ENCODE peak calls at places on chromosomes 3 and 15, in ten cellular contexts. Z is spleen; J is CD4-positive, alpha-beta memory T cell; I is progenitor cell of endocrine pancreas; F is esophagus squamous epithelium; C is mesenchymal stem cell; N is cardiac fibroblast; G is endothelial cell; B is stimulated activated naive CD8-positive, alpha-beta T cell treated with anti-CD3 and anti-CD28 coated beads, Interleukin-15, Interleukin-2, amounts not matched to agents 100 U/mL and 50 U/mL, for 24 hours; P is CD8-positive, alpha-beta T cell. D is an unnamed sample.

GRCh38 chr15:34682673-34683072 is 72.1 kb downstream of the GJD2 start:
- DNase-seq in Z (no peak), G (no peak), B (no peak), P (no peak), N (peak; percentile 86), F (no peak), C (no peak), I (no peak), J (no peak), D (peak; percentile 19)

GRCh38 chr3:193712938-193713337 is 119.9 kb downstream of the OPA1 start:
- DNase-seq in G (no peak), F (no peak), J (no peak), N (no peak), B (no peak), I (no peak), P (no peak), C (no peak), Z (no peak), D (no peak)

GRCh38 chr15:41870689-41871081 is 23.2 kb downstream of the SPTBN5 start:
- DNase-seq in I (no peak), N (peak; percentile 75), P (peak; percentile 61), J (peak; percentile 69), Z (no peak), C (peak; percentile 41), F (no peak), G (no peak), B (peak; percentile 35), D (peak; percentile 72)

GRCh38 chr3:32290619-32291018 is 52.1 kb downstream of the CMTM8 start:
- DNase-seq in F (no peak), C (no peak), Z (no peak), B (no peak), I (no peak), P (no peak), G (no peak), J (no peak), N (no peak), D (no peak)

GRCh38 chr3:25037049-25037547 is 391.0 kb upstream of the RARB start:
- DNase-seq in N (peak; percentile 26), C (no peak), B (no peak), Z (no peak), I (no peak), F (no peak), J (no peak), G (no peak), P (no peak), D (no peak)

GRCh38 chr3:184082465-184082864 is 14.4 kb upstream of the HTR3E start:
- DNase-seq in F (no peak), N (no peak), Z (no peak), P (no peak), C (no peak), G (no peak), B (no peak), J (no peak), I (no peak), D (no peak)

GRCh38 chr3:131454501-131454900 is 48.3 kb downstream of the MRPL3 start:
- DNase-seq in J (no peak), B (no peak), G (no peak), N (peak; percentile 62), F (no peak), C (peak; percentile 30), Z (no peak), I (no peak), P (no peak), D (no peak)

GRCh38 chr15:66617137-66618090 is 51.6 kb upstream of the LCTL start:
- DNase-seq in F (no peak), P (no peak), J (no peak), G (peak; percentile 69), B (no peak), C (peak; percentile 88), I (no peak), N (peak; percentile 82), Z (peak; percentile 89), D (peak; percentile 73)

GRCh38 chr3:57228734-57229505 is 1.4 kb downstream of the APPL1 start:
- DNase-seq in N (peak; percentile 76), J (no peak), P (no peak), I (no peak), F (no peak), B (no peak), Z (no peak), G (no peak), C (peak; percentile 77), D (peak; percentile 47)

GRCh38 chr3:98531622-98532274 is at the start of gene GPR15:
- DNase-seq in N (no peak), I (no peak), G (no peak), J (no peak), P (no peak), B (no peak), F (no peak), C (no peak), Z (no peak), D (no peak)

GRCh38 chr3:107927361-107928083 is 163.3 kb downstream of the CD47 start:
- DNase-seq in B (peak; percentile 79), G (peak; percentile 75), P (peak; percentile 83), C (peak; percentile 76), N (peak; percentile 77), Z (peak; percentile 91), J (peak; percentile 55), F (no peak), I (peak; percentile 73), D (peak; percentile 75)

GRCh38 chr3:169657351-169658124 is 6.0 kb downstream of the MECOM start:
- DNase-seq in J (no peak), G (no peak), B (no peak), Z (no peak), I (no peak), F (no peak), C (no peak), P (no peak), N (no peak), D (no peak)

GRCh38 chr3:109081746-109082510 is 36.0 kb downstream of the MORC1 start:
- DNase-seq in Z (no peak), J (peak; percentile 19), I (peak; percentile 9), F (no peak), P (no peak), B (peak; percentile 40), C (peak; percentile 82), G (peak; percentile 40), N (peak; percentile 76), D (peak; percentile 6)

GRCh38 chr3:130935761-130936160 is 41.9 kb downstream of the ATP2C1 start:
- DNase-seq in I (no peak), F (no peak), B (no peak), P (no peak), N (peak; percentile 85), C (peak; percentile 63), J (no peak), G (no peak), Z (no peak), D (peak; percentile 12)

GRCh38 chr15:38564557-38565286 is at the start of gene RASGRP1:
- DNase-seq in J (peak; percentile 90), G (peak; percentile 67), P (peak; percentile 93), Z (peak; percentile 96), I (peak; percentile 60), F (no peak), N (peak; percentile 37), C (peak; percentile 53), B (peak; percentile 86), D (peak; percentile 45)

GRCh38 chr3:188926141-188926540 is 245.6 kb upstream of the TPRG1 start:
- DNase-seq in N (no peak), J (no peak), G (no peak), C (no peak), P (no peak), Z (no peak), I (no peak), F (no peak), B (no peak), D (no peak)

GRCh38 chr3:67384790-67385397 is 269.5 kb downstream of the SUCLG2 start:
- DNase-seq in I (peak; percentile 39), N (peak; percentile 77), J (peak; percentile 24), Z (peak; percentile 79), F (no peak), C (peak; percentile 50), G (peak; percentile 80), P (no peak), B (peak; percentile 40), D (no peak)

GRCh38 chr15:32872606-32873291 is 154.9 kb downstream of the GREM1 start:
- DNase-seq in C (peak; percentile 97), G (no peak), N (peak; percentile 50), Z (no peak), P (no peak), J (no peak), I (no peak), B (no peak), F (no peak), D (no peak)

GRCh38 chr3:126433496-126434263 is 39.0 kb downstream of the CFAP100 start:
- DNase-seq in I (no peak), N (no peak), F (no peak), B (no peak), G (no peak), P (no peak), J (no peak), Z (peak; percentile 64), C (no peak), D (no peak)

GRCh38 chr3:191518861-191519260 is 57.9 kb downstream of the PYDC2 start:
- DNase-seq in N (no peak), I (no peak), F (no peak), Z (no peak), G (no peak), J (no peak), B (no peak), P (no peak), C (no peak), D (no peak)

GRCh38 chr3:196948442-196949365 is 6.4 kb upstream of the NCBP2 start:
- DNase-seq in P (no peak), C (no peak), N (no peak), Z (no peak), F (no peak), G (no peak), I (no peak), J (no peak), B (no peak), D (no peak)

GRCh38 chr3:149258298-149258697 is 36.7 kb upstream of the CP start:
- DNase-seq in I (no peak), G (peak; percentile 26), B (no peak), Z (no peak), C (peak; percentile 80), J (no peak), N (no peak), P (no peak), F (no peak), D (no peak)

D was measured in hepatic stellate cell.